ENCODE peak calls at places on chromosomes 4 and X, in four cellular contexts. W is endothelial cell, G is cardiac fibroblast, R is astrocyte. M is an unnamed sample.
A peak's percentile ranks its signal among the peaks of the same experiment; 100 is the strongest.

GRCh38 chr4:159390648-159391047 is 287.8 kb downstream of the RAPGEF2 start:
- DNase-seq in W (no peak), G (peak; percentile 99), R (peak; percentile 99), M (no peak)

GRCh38 chrX:129686422-129686948 is 31.7 kb upstream of the APLN start:
- DNase-seq in W (no peak), G (no peak), R (no peak), M (no peak)

GRCh38 chr4:82629238-82630000 is 67.6 kb upstream of the TMEM150C start:
- DNase-seq in W (no peak), G (peak; percentile 45), R (no peak), M (no peak)

GRCh38 chr4:111113591-111113990 is 490.7 kb upstream of the PITX2 start:
- DNase-seq in W (no peak), G (no peak), R (peak; percentile 3), M (no peak)

GRCh38 chr4:26726655-26727387 is 133.8 kb upstream of the STIM2 start:
- DNase-seq in W (no peak), G (no peak), R (no peak), M (no peak)

GRCh38 chr4:150931005-150931404 is 84.1 kb downstream of the LRBA start:
- DNase-seq in W (no peak), G (no peak), R (no peak), M (no peak)

GRCh38 chrX:130874751-130875150 is 28.3 kb downstream of the ENOX2 start:
- DNase-seq in W (no peak), G (peak; percentile 19), R (peak; percentile 51), M (no peak)

GRCh38 chrX:155071694-155072215 is 447 bp downstream of the BRCC3 start:
- DNase-seq in W (peak; percentile 14), G (no peak), R (no peak), M (peak; percentile 6)

GRCh38 chr4:174394915-174395314 is 111.2 kb downstream of the CEP44 start:
- DNase-seq in W (no peak), G (peak; percentile 58), R (peak; percentile 72), M (no peak)

GRCh38 chr4:106287353-106287969 is 28.5 kb downstream of the TBCK start:
- DNase-seq in W (peak; percentile 35), G (peak; percentile 97), R (peak; percentile 58), M (no peak)

GRCh38 chrX:119692241-119693031 is 532 bp downstream of the SEPTIN6 start:
- DNase-seq in W (peak; percentile 11), G (peak; percentile 53), R (peak; percentile 23), M (peak; percentile 14)

GRCh38 chr4:2042207-2042946 is 16.8 kb upstream of the NAT8L start:
- DNase-seq in W (peak; percentile 34), G (no peak), R (no peak), M (no peak)

GRCh38 chr4:37304612-37305011 is 60.1 kb downstream of the NWD2 start:
- DNase-seq in W (no peak), G (no peak), R (no peak), M (no peak)

GRCh38 chrX:11836284-11836683 is 78.2 kb downstream of the MSL3 start:
- DNase-seq in W (no peak), G (peak; percentile 0), R (no peak), M (no peak)

GRCh38 chr4:41052287-41052686 is 162.1 kb downstream of the APBB2 start:
- DNase-seq in W (no peak), G (no peak), R (no peak), M (no peak)

GRCh38 chr4:168604496-168605373 is 107.9 kb downstream of the PALLD start:
- DNase-seq in W (peak; percentile 13), G (peak; percentile 92), R (peak; percentile 94), M (no peak)

GRCh38 chr4:181146031-181146430 is 1097.2 kb upstream of the TENM3 start:
- DNase-seq in W (no peak), G (no peak), R (no peak), M (no peak)
- TF ChIP-seq CTCF in W (no peak), G (no peak), R (no peak), M (no peak)

GRCh38 chrX:69095260-69095659 is 70.0 kb downstream of the PJA1 start:
- DNase-seq in W (no peak), G (no peak), R (no peak), M (no peak)

GRCh38 chrX:69097451-69098236 is 67.6 kb downstream of the PJA1 start:
- DNase-seq in W (no peak), G (no peak), R (no peak), M (no peak)

GRCh38 chrX:69096963-69097362 is 68.3 kb downstream of the PJA1 start:
- DNase-seq in W (no peak), G (no peak), R (no peak), M (no peak)

GRCh38 chrX:69090022-69090421 is 75.2 kb downstream of the PJA1 start:
- DNase-seq in W (no peak), G (no peak), R (no peak), M (no peak)

DNA sequence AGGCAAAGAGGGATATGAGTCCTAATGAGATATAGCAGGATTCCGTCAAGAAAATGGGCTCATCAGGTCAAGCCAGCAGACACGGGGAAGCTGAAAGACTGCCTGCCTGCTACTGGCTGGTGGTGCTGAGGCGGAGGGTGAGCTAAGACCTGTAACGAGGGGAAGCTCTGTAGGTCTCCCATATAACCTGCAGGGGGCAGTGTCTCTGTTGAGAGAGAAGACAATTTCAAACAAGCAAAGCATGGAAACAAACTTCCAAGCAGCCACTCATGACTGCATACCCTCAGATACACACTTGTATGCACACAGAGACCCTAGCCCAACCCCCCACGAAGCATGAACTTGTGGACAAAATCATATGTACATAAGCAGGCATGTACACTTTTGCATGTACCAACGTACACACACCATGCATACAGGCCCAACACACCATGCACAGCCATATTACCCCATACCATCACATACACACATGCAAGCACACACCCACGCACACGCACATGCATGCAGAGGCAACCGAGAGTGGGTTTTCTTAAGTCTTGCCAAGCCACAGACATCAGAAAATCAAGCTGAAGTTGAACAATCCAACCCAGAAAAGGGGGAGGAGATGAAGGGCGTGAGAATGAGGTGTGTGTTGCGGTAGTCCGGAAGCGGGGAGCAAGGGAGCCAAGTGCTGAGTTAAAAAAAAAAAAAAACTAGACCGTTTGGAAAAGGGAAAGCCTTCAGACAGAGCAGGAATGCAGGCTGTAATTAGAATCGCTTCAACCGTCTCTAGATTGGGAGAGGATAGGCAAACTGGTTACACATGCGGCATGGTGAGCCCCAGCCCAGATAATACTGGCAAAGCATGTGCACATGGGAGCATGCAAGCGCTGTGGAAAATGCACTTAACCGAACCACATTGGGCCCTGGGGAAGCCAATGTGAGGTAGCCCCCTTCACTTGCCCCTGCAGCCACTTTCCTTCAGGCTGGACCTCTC is 71.0 kb downstream of the PJA1 start:
- DNase-seq in W (peak; percentile 43), G (peak; percentile 68), R (peak; percentile 30), M (peak; percentile 39)
- TF ChIP-seq CTCF in W (peak; percentile 17), G (peak; percentile 40), R (peak; percentile 26), M (peak; percentile 65)

GRCh38 chr4:78056265-78057129 is 626 bp upstream of the FRAS1 start:
- DNase-seq in W (peak; percentile 58), G (peak; percentile 42), R (peak; percentile 66), M (peak; percentile 49)
- TF ChIP-seq CTCF in W (no peak), G (no peak), R (no peak), M (no peak)

GRCh38 chr4:161704653-161705052 is 459.1 kb downstream of the FSTL5 start:
- DNase-seq in W (no peak), G (no peak), R (no peak), M (no peak)
- TF ChIP-seq CTCF in W (no peak), G (no peak), R (peak; percentile 6), M (no peak)

GRCh38 chr4:182093947-182094346 is 149.3 kb upstream of the TENM3 start:
- DNase-seq in W (no peak), G (no peak), R (no peak), M (no peak)
- TF ChIP-seq CTCF in W (no peak), G (no peak), R (no peak), M (no peak)

GRCh38 chr4:102299708-102300107 is 45.6 kb downstream of the SLC39A8 start:
- DNase-seq in W (peak; percentile 27), G (peak; percentile 69), R (peak; percentile 49), M (peak; percentile 1)
- TF ChIP-seq CTCF in W (peak; percentile 67), G (peak; percentile 81), R (peak; percentile 71), M (peak; percentile 82)